ENCODE peak calls at places on chromosome 13, in five cellular contexts. V is left ventricle myocardium inferior, S is colonic mucosa, U is T-helper 9 cell, P is cardiac muscle cell. G is an unnamed sample.

GRCh38 chr13:89061821-89062220 is 1390.7 kb downstream of the SLITRK5 start:
- DNase-seq in U (no peak), P (no peak), V (no peak), S (peak; percentile 33), G (no peak)

GRCh38 chr13:110254151-110254679 is 52.7 kb downstream of the COL4A1 start:
- DNase-seq in P (no peak), S (peak; percentile 14), V (no peak), U (no peak), G (no peak)

GRCh38 chr13:98405690-98406344 is 171.1 kb downstream of the STK24 start:
- DNase-seq in V (no peak), P (no peak), U (no peak), S (no peak), G (no peak)

GRCh38 chr13:29849731-29850212 is 645 bp downstream of the UBL3 start:
- DNase-seq in S (peak; percentile 63), V (peak; percentile 45), U (peak; percentile 27), P (peak; percentile 54), G (peak; percentile 58)

GRCh38 chr13:114031631-114032030 is 57.8 kb upstream of the C13orf46 start:
- DNase-seq in S (no peak), U (no peak), V (no peak), P (no peak), G (no peak)

GRCh38 chr13:111548301-111548700 is 227.9 kb downstream of the TEX29 start:
- DNase-seq in U (no peak), V (no peak), P (no peak), S (no peak), G (no peak)

GRCh38 chr13:41709511-41709910 is 251.4 kb downstream of the VWA8 start:
- DNase-seq in V (no peak), S (no peak), P (peak; percentile 13), U (no peak), G (no peak)

GRCh38 chr13:42272115-42272756 is at the start of gene AKAP11:
- DNase-seq in V (peak; percentile 44), P (peak; percentile 65), U (peak; percentile 37), S (peak; percentile 53), G (peak; percentile 26)

GRCh38 chr13:67048084-67048792 is 181.9 kb downstream of the PCDH9 start:
- DNase-seq in U (no peak), P (peak; percentile 96), S (no peak), V (no peak), G (no peak)

GRCh38 chr13:50909605-50910482 is at the start of gene RNASEH2B:
- DNase-seq in U (peak; percentile 56), P (peak; percentile 79), V (peak; percentile 78), S (peak; percentile 67), G (peak; percentile 38)

GRCh38 chr13:30006246-30006645 is 155.8 kb upstream of the UBL3 start:
- DNase-seq in P (no peak), V (no peak), S (no peak), U (no peak), G (no peak)